ENCODE peak calls at places on chromosomes 5 and 9, in eight cellular contexts. I is A549, W is testis, J is HCT116, T is uterus, U is esophagus muscularis mucosa, P is Peyer's patch, G is heart left ventricle. E is an unnamed sample.

GRCh38 chr5:140324834-140325195 is 21.6 kb downstream of the HBEGF start:
- DNase-seq in I (no peak), W (no peak), J (no peak), T (no peak), U (peak; percentile 78), P (peak; percentile 27), G (no peak), E (no peak)

GRCh38 chr5:148248894-148249293 is 10.6 kb downstream of the MARCOL start:
- DNase-seq in I (no peak), W (no peak), J (no peak), T (no peak), U (no peak), P (no peak), G (no peak), E (no peak)

GRCh38 chr9:114034176-114034575 is 43.9 kb downstream of the AMBP start:
- DNase-seq in I (no peak), W (no peak), J (no peak), T (peak; percentile 2), U (no peak), P (no peak), G (no peak), E (no peak)

GRCh38 chr5:102617187-102617856 is 118.5 kb upstream of the SLCO6A1 start:
- DNase-seq in I (no peak), W (no peak), J (no peak), T (no peak), U (no peak), P (no peak), G (no peak), E (no peak)

GRCh38 chr9:14686168-14686567 is 7.1 kb downstream of the ZDHHC21 start:
- DNase-seq in I (no peak), W (no peak), J (no peak), T (no peak), U (no peak), P (peak; percentile 53), G (no peak), E (no peak)

GRCh38 chr9:134295101-134295745 is 31.0 kb upstream of the RXRA start:
- DNase-seq in I (no peak), W (no peak), J (no peak), T (no peak), U (no peak), P (no peak), G (no peak), E (no peak)

GRCh38 chr9:37430841-37431597 is 8.5 kb downstream of the GRHPR start:
- DNase-seq in I (no peak), W (peak; percentile 84), J (no peak), T (no peak), U (no peak), P (no peak), G (no peak), E (peak; percentile 77)

GRCh38 chr5:167816354-167816753 is 475.1 kb upstream of the WWC1 start:
- DNase-seq in I (no peak), W (no peak), J (no peak), T (no peak), U (no peak), P (no peak), G (no peak), E (no peak)

GRCh38 chr9:69463497-69464068 is 138.6 kb downstream of the ENTREP1 start:
- DNase-seq in I (no peak), W (no peak), J (no peak), T (no peak), U (no peak), P (no peak), G (no peak), E (no peak)

GRCh38 chr9:78879324-78880100 is 582.6 kb downstream of the PSAT1 start:
- DNase-seq in I (peak; percentile 74), W (no peak), J (no peak), T (no peak), U (no peak), P (no peak), G (no peak), E (no peak)

GRCh38 chr9:38641985-38642864 is 21.8 kb upstream of the ANKRD18A start:
- DNase-seq in I (peak; percentile 68), W (peak; percentile 48), J (peak; percentile 59), T (no peak), U (peak; percentile 53), P (peak; percentile 63), G (no peak), E (no peak)

GRCh38 chr5:5199460-5199859 is 59.3 kb downstream of the ADAMTS16 start:
- DNase-seq in I (no peak), W (no peak), J (no peak), T (no peak), U (no peak), P (no peak), G (no peak), E (no peak)

GRCh38 chr9:90905079-90905478 is 103.5 kb downstream of the SYK start:
- DNase-seq in I (no peak), W (no peak), J (no peak), T (no peak), U (no peak), P (no peak), G (no peak), E (no peak)

GRCh38 chr5:148186248-148187003 is 16.4 kb upstream of the SPINK6 start:
- DNase-seq in I (no peak), W (no peak), J (no peak), T (no peak), U (no peak), P (no peak), G (no peak), E (no peak)

GRCh38 chr5:399296-400281 is 43.4 kb upstream of the EXOC3 start:
- DNase-seq in I (peak; percentile 47), W (peak; percentile 70), J (peak; percentile 40), T (peak; percentile 65), U (peak; percentile 70), P (peak; percentile 82), G (peak; percentile 76), E (no peak)

GRCh38 chr5:131968396-131968954 is 23.0 kb upstream of the MEIKIN start:
- DNase-seq in I (no peak), W (no peak), J (no peak), T (no peak), U (no peak), P (no peak), G (no peak), E (no peak)

GRCh38 chr9:102355982-102356381 is 617.5 kb upstream of the GRIN3A start:
- DNase-seq in I (no peak), W (no peak), J (no peak), T (no peak), U (no peak), P (no peak), G (no peak), E (no peak)

GRCh38 chr5:36607838-36608783 is 1.7 kb downstream of the SLC1A3 start:
- DNase-seq in I (no peak), W (no peak), J (no peak), T (no peak), U (no peak), P (no peak), G (no peak), E (no peak)

GRCh38 chr5:1332461-1333001 is 12.4 kb downstream of the CLPTM1L start:
- DNase-seq in I (peak; percentile 62), W (no peak), J (no peak), T (no peak), U (no peak), P (no peak), G (no peak), E (no peak)

GRCh38 chr9:18606281-18606680 is 132.3 kb downstream of the ADAMTSL1 start:
- DNase-seq in I (no peak), W (no peak), J (no peak), T (no peak), U (no peak), P (no peak), G (no peak), E (no peak)

GRCh38 chr5:5572010-5572982 is 149.8 kb downstream of the ICE1 start:
- DNase-seq in I (no peak), W (peak; percentile 71), J (no peak), T (peak; percentile 84), U (peak; percentile 91), P (no peak), G (peak; percentile 60), E (no peak)

GRCh38 chr5:146111409-146111808 is 6.0 kb upstream of the PLAC8L1 start:
- DNase-seq in I (no peak), W (no peak), J (no peak), T (no peak), U (no peak), P (no peak), G (no peak), E (no peak)

DNA sequence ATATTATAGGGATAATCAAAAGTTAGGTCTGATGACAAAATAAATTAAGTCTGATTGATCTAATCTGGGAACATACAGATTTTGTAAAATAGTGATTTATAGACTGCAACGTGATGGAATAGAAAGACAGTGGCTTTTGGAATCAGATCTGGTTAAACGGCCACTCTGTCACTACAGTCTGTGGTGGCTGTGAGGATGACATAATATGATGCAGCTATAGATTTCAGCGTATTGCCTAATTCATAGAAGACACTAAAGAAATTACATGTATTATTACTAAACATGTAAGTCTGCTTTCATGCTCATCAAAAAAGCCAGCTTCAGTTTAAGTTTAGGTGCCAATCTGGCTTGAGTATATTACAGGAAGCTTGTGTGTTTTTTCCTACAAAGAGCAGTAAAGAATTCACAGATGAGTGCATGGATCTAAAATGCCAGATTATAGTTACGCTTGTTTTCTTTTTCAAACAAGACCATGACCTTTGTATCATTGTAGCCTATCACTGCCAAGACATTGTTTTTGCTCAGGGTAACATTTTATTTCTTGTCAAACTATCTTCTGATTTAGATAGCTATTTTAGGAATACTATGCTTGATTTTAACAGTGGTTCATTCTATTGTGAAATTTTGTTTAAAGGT is 25.7 kb downstream of the CPEB4 start:
- DNase-seq in I (no peak), W (no peak), J (no peak), T (no peak), U (no peak), P (no peak), G (no peak), E (no peak)
- H3K27ac ChIP-seq in I (no peak overlapping the region), W (peak overlapping the region; percentile 3), J (no peak overlapping the region), T (peak overlapping the region; percentile 17), U (no peak overlapping the region), P (no peak overlapping the region), G (peak overlapping the region; percentile 86), E (peak overlapping the region; percentile 47)

GRCh38 chr5:51382759-51383493 is at the start of gene ISL1:
- DNase-seq in I (peak; percentile 60), W (peak; percentile 84), J (peak; percentile 57), T (peak; percentile 23), U (no peak), P (peak; percentile 72), G (no peak), E (no peak)
- TF ChIP-seq POLR2A in I (no peak), W (no peak), J (peak; percentile 44), T (peak; percentile 49), U (peak; percentile 39), P (no peak), G (no peak), E (no peak)

DNA sequence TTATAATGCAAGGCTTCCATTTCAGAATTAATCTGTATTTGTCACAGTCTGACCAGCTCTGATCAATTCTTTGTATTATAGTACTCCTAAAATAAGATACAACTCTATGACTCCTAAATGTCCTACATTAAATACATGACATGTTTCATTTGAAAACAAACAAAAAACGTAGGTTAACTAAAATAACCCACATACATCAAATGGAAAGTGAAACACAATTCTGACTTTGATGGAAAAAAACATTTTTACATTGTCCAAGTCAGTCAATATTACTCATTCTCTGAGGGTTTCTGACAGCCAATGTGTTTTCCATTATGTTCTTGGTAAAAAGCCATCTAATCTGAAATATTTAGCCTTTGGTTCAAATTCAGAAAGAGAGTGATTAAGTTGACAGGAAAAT is 8.7 kb downstream of the HMGCS1 start:
- DNase-seq in I (no peak), W (no peak), J (no peak), T (no peak), U (no peak), P (no peak), G (no peak), E (no peak)
- H3K4me3 ChIP-seq in I (no peak overlapping the region), W (no peak overlapping the region), J (no peak overlapping the region), T (no peak overlapping the region), U (no peak overlapping the region), P (no peak overlapping the region), G (no peak overlapping the region), E (no peak overlapping the region)

GRCh38 chr9:89177401-89178161 is 1.0 kb downstream of the SHC3 start:
- DNase-seq in I (no peak), W (no peak), J (no peak), T (no peak), U (peak; percentile 81), P (no peak), G (no peak), E (no peak)
- H3K27ac ChIP-seq in I (peak overlapping the region; percentile 84), W (no peak overlapping the region), J (no peak overlapping the region), T (peak overlapping the region; percentile 2), U (peak overlapping the region; percentile 43), P (no peak overlapping the region), G (no peak overlapping the region), E (no peak overlapping the region)